ENCODE peak calls at places on chromosomes 13 and 19, in eight cellular contexts. Z is WERI-Rb-1, G is uterus, W is neural progenitor cell, I is cardiac muscle cell, L is PC-3, H is esophagus muscularis mucosa, Y is SK-N-SH. C is an unnamed sample.

GRCh38 chr19:47848871-47849473 is 10.1 kb upstream of the TPRX2 start:
- DNase-seq in Z (peak; percentile 98), G (no peak), W (peak; percentile 96), I (peak; percentile 44), L (no peak), H (no peak), Y (peak; percentile 33), C (no peak)

GRCh38 chr13:101417043-101417406 is 717 bp upstream of the NALCN start:
- DNase-seq in Z (no peak), G (no peak), W (peak; percentile 9), I (no peak), L (peak; percentile 91), H (peak; percentile 47), Y (peak; percentile 51), C (no peak)

GRCh38 chr13:99122171-99122570 is 78.5 kb upstream of the UBAC2 start:
- DNase-seq in Z (no peak), G (no peak), W (no peak), I (no peak), L (no peak), H (no peak), Y (no peak), C (no peak)

GRCh38 chr13:97849305-97849704 is 104.2 kb upstream of the IPO5 start:
- DNase-seq in Z (peak; percentile 44), G (no peak), W (peak; percentile 20), I (peak; percentile 19), L (peak; percentile 75), H (peak; percentile 60), Y (peak; percentile 15), C (peak; percentile 7)

GRCh38 chr19:49929121-49929610 is at the start of the genes ATF5 and NUP62:
- DNase-seq in Z (peak; percentile 94), G (peak; percentile 88), W (peak; percentile 93), I (peak; percentile 90), L (peak; percentile 90), H (no peak), Y (peak; percentile 98), C (peak; percentile 56)

GRCh38 chr13:35917942-35918645 is 213.1 kb downstream of the DCLK1 start:
- DNase-seq in Z (no peak), G (no peak), W (no peak), I (no peak), L (no peak), H (no peak), Y (no peak), C (no peak)

GRCh38 chr13:111179908-111180756 is 65.0 kb downstream of the ARHGEF7 start:
- DNase-seq in Z (no peak), G (no peak), W (no peak), I (no peak), L (no peak), H (no peak), Y (no peak), C (no peak)

GRCh38 chr19:28737526-28737925 is 475.4 kb downstream of the UQCRFS1 start:
- DNase-seq in Z (no peak), G (no peak), W (peak; percentile 37), I (no peak), L (no peak), H (no peak), Y (no peak), C (no peak)

GRCh38 chr13:74574964-74575728 is 440.9 kb upstream of the KLF12 start:
- DNase-seq in Z (peak; percentile 17), G (no peak), W (no peak), I (no peak), L (no peak), H (no peak), Y (peak; percentile 22), C (no peak)

GRCh38 chr13:66128201-66128600 is 1101.9 kb downstream of the PCDH9 start:
- DNase-seq in Z (no peak), G (no peak), W (no peak), I (no peak), L (no peak), H (no peak), Y (no peak), C (no peak)

GRCh38 chr19:47573076-47574026 is at the start of gene ZNF541:
- DNase-seq in Z (no peak), G (peak; percentile 31), W (no peak), I (no peak), L (no peak), H (no peak), Y (peak; percentile 88), C (no peak)

GRCh38 chr19:613732-614567 is 19.4 kb downstream of the POLRMT start:
- DNase-seq in Z (no peak), G (no peak), W (no peak), I (no peak), L (no peak), H (no peak), Y (peak; percentile 53), C (no peak)

GRCh38 chr19:48635263-48635965 is 1.8 kb downstream of the DBP start:
- DNase-seq in Z (peak; percentile 67), G (peak; percentile 75), W (peak; percentile 90), I (peak; percentile 82), L (peak; percentile 54), H (no peak), Y (peak; percentile 89), C (no peak)

GRCh38 chr13:109874444-109874920 is 88.1 kb upstream of the IRS2 start:
- DNase-seq in Z (no peak), G (no peak), W (no peak), I (no peak), L (peak; percentile 18), H (peak; percentile 19), Y (no peak), C (no peak)

GRCh38 chr19:4754248-4754647 is 30.6 kb upstream of the DPP9 start:
- DNase-seq in Z (no peak), G (no peak), W (no peak), I (no peak), L (no peak), H (no peak), Y (no peak), C (no peak)

GRCh38 chr13:76994281-76994680 is 2.4 kb downstream of the CLN5 start:
- DNase-seq in Z (no peak), G (no peak), W (no peak), I (no peak), L (peak; percentile 44), H (no peak), Y (no peak), C (no peak)

GRCh38 chr13:103883698-103884097 is 817.5 kb upstream of the SLC10A2 start:
- DNase-seq in Z (no peak), G (no peak), W (no peak), I (peak; percentile 2), L (peak; percentile 24), H (no peak), Y (no peak), C (no peak)

GRCh38 chr19:19342086-19343015 is 21.7 kb downstream of the MAU2 start:
- DNase-seq in Z (peak; percentile 83), G (peak; percentile 32), W (peak; percentile 83), I (peak; percentile 87), L (peak; percentile 64), H (no peak), Y (peak; percentile 94), C (no peak)

GRCh38 chr19:57317503-57317902 is 2.8 kb upstream of the ZNF543 start:
- DNase-seq in Z (no peak), G (no peak), W (peak; percentile 30), I (no peak), L (no peak), H (no peak), Y (peak; percentile 36), C (no peak)

GRCh38 chr19:9793051-9793591 is 24.6 kb upstream of the ZNF846 start:
- DNase-seq in Z (peak; percentile 63), G (peak; percentile 65), W (no peak), I (no peak), L (peak; percentile 26), H (peak; percentile 92), Y (no peak), C (no peak)

GRCh38 chr13:113122571-113123225 is at the start of gene F10:
- DNase-seq in Z (peak; percentile 84), G (peak; percentile 62), W (peak; percentile 72), I (peak; percentile 52), L (no peak), H (no peak), Y (peak; percentile 96), C (no peak)

GRCh38 chr13:72645521-72645920 is 81.9 kb downstream of the MZT1 start:
- DNase-seq in Z (no peak), G (no peak), W (no peak), I (no peak), L (no peak), H (no peak), Y (no peak), C (no peak)

GRCh38 chr19:39508629-39509028 is 6.3 kb upstream of the SELENOV start:
- DNase-seq in Z (no peak), G (no peak), W (no peak), I (no peak), L (no peak), H (no peak), Y (no peak), C (no peak)
- TF ChIP-seq CTCF in Z (no peak), G (no peak), W (no peak), I (no peak), L (no peak), H (no peak), Y (no peak), C (no peak)

GRCh38 chr19:52690395-52691214 is 44.2 kb downstream of the ZNF611 start:
- DNase-seq in Z (peak; percentile 95), G (peak; percentile 96), W (peak; percentile 95), I (peak; percentile 92), L (peak; percentile 97), H (peak; percentile 98), Y (peak; percentile 94), C (peak; percentile 59)
- H3K4me3 ChIP-seq in Z (peak overlapping the region; percentile 70), G (peak overlapping the region; percentile 61), W (peak overlapping the region; percentile 59), I (peak overlapping the region; percentile 57), L (peak overlapping the region; percentile 99), H (peak overlapping the region; percentile 82), Y (peak overlapping the region; percentile 70), C (peak overlapping the region; percentile 63)

DNA sequence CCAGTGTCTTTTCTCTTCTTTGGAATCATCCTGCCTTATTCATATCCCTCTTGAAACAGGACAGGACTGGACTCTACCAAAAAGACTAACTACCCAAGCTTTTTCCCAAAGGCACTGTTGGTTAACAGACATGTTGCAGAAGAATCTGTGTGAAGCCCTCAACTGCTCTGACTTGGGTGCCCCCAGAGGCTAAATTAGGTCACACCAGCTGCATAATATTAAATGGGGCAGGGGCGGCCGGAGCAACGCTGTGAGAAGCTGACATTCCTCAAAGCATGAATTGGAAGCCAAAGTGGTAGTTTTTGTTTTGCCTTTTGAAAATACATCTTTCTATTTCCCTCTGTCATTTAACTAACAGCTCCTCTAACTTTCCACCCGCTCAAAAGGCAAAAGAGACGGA is 185.9 kb downstream of the LHFPL6 start:
- DNase-seq in Z (no peak), G (no peak), W (peak; percentile 61), I (peak; percentile 65), L (no peak), H (no peak), Y (peak; percentile 18), C (no peak)
- TF ChIP-seq CTCF in Z (peak; percentile 19), G (no peak), W (peak; percentile 64), I (peak; percentile 42), L (peak; percentile 17), H (no peak), Y (peak; percentile 43), C (no peak)

GRCh38 chr19:45913874-45914830 is at the start of gene NANOS2:
- DNase-seq in Z (peak; percentile 85), G (no peak), W (peak; percentile 84), I (peak; percentile 69), L (peak; percentile 13), H (no peak), Y (no peak), C (no peak)

GRCh38 chr19:45906221-45906620 is 3.8 kb upstream of the MYPOP start:
- DNase-seq in Z (no peak), G (no peak), W (no peak), I (no peak), L (peak; percentile 47), H (no peak), Y (no peak), C (no peak)

GRCh38 chr19:45908956-45909355 is 5.6 kb downstream of the NANOS2 start:
- DNase-seq in Z (no peak), G (no peak), W (no peak), I (no peak), L (no peak), H (no peak), Y (no peak), C (no peak)

GRCh38 chr19:45911291-45911690 is 3.3 kb downstream of the NANOS2 start:
- DNase-seq in Z (no peak), G (no peak), W (no peak), I (peak; percentile 18), L (no peak), H (no peak), Y (no peak), C (no peak)
- H3K4me3 ChIP-seq in Z (no peak overlapping the region), G (no peak overlapping the region), W (no peak overlapping the region), I (no peak overlapping the region), L (no peak overlapping the region), H (no peak overlapping the region), Y (no peak overlapping the region), C (no peak overlapping the region)

C was measured in HFF-Myc.